ENCODE peak calls at places on chromosomes 1 and 21, in five cellular contexts. W is IMR-90, A is mesenchymal stem cell, C is trophoblast cell, G is mesendoderm. B is an unnamed sample.

GRCh38 chr21:14685568-14685967 is 139.5 kb upstream of the SAMSN1 start:
- DNase-seq in W (no peak), A (no peak), C (peak), G (no peak), B (no peak)

GRCh38 chr1:215845224-215845902 is 278.3 kb downstream of the KCTD3 start:
- DNase-seq in W (peak), A (peak), C (peak), G (peak), B (no peak)

GRCh38 chr1:30731806-30732276 is 8.5 kb upstream of the MATN1 start:
- DNase-seq in W (no peak), A (no peak), C (no peak), G (no peak), B (no peak)

GRCh38 chr1:241918879-241919278 is 38.7 kb upstream of the BECN2 start:
- DNase-seq in W (peak), A (peak), C (peak), G (no peak), B (no peak)

GRCh38 chr1:209621329-209621728 is 30.9 kb downstream of the LAMB3 start:
- DNase-seq in W (no peak), A (no peak), C (no peak), G (no peak), B (no peak)

GRCh38 chr21:27248791-27249190 is 281.9 kb upstream of the ADAMTS5 start:
- DNase-seq in W (peak), A (peak), C (no peak), G (no peak), B (no peak)

GRCh38 chr1:95309031-95309459 is 75.0 kb downstream of the RWDD3 start:
- DNase-seq in W (peak), A (peak), C (peak), G (peak), B (peak)

GRCh38 chr1:24413350-24414163 is at the start of gene STPG1:
- DNase-seq in W (peak), A (peak), C (peak), G (peak), B (peak)

GRCh38 chr21:42239556-42239955 is 20.6 kb downstream of the ABCG1 start:
- DNase-seq in W (no peak), A (no peak), C (no peak), G (no peak), B (no peak)

GRCh38 chr1:186531561-186532165 is 70.7 kb upstream of the PDC start:
- DNase-seq in W (peak), A (peak), C (no peak), G (no peak), B (no peak)

GRCh38 chr1:166947398-166948043 is 27.8 kb downstream of the ILDR2 start:
- DNase-seq in W (peak), A (peak), C (peak), G (peak), B (peak)
- H3K4me3 ChIP-seq in W (no peak), A (peak), C (no peak), G (no peak), B (no peak)

GRCh38 chr1:203290261-203291089 is 14.8 kb upstream of the BTG2 start:
- DNase-seq in W (peak), A (peak), C (peak), G (peak), B (peak)
- H3K4ac ChIP-seq in W (no peak), A (no peak), C (no peak), G (no peak), B (no peak)

DNA sequence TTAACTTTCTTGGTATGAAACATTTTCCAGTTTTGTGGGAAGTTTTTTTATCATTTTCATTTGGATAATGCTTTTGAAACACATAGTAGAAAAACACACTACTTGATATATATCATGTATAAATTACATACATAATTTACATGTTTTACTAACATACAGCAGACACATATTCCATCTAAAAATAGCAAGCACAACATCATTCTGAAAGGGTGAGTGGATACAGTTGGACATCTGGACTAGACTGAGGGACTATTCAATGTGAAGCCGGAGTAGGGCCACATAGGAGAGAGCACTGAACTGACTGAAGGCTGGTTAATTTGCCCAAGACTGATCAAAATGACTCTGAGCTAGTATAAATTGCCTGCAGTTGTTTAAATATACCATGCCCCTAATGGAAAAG is 11.7 kb downstream of the CDKN2C start:
- DNase-seq in W (no peak), A (no peak), C (no peak), G (no peak), B (no peak)
- H3K4me3 ChIP-seq in W (no peak), A (no peak), C (no peak), G (no peak), B (no peak)

GRCh38 chr21:35965699-35966098 is 94.6 kb downstream of the SETD4 start:
- DNase-seq in W (no peak), A (no peak), C (no peak), G (peak), B (no peak)

GRCh38 chr21:35963920-35964451 is 96.3 kb downstream of the SETD4 start:
- DNase-seq in W (peak), A (no peak), C (peak), G (peak), B (no peak)

GRCh38 chr21:35968564-35968963 is 91.8 kb downstream of the SETD4 start:
- DNase-seq in W (no peak), A (no peak), C (no peak), G (no peak), B (no peak)

GRCh38 chr21:35962917-35963316 is 97.4 kb downstream of the SETD4 start:
- DNase-seq in W (no peak), A (no peak), C (no peak), G (no peak), B (no peak)
- H3K4ac ChIP-seq in W (no peak), A (no peak), C (no peak), G (no peak), B (no peak)